ENCODE peak calls at places on chromosomes 12 and 14, in five cellular contexts. S is colonic mucosa, N is cardiac muscle cell, W is iPS DF 6.9, H is tibial artery. P is an unnamed sample. For H3K36me3, the result is how much of the 10 kb centered on the place peaks cover.

GRCh38 chr14:61456720-61457119 is 135.3 kb downstream of the PRKCH start:
- DNase-seq in W (no peak), N (peak), S (peak), H (peak), P (peak)

GRCh38 chr12:116687888-116688287 is 50.0 kb downstream of the SPRING1 start:
- DNase-seq in H (no peak), W (peak), S (peak), N (peak), P (no peak)

GRCh38 chr14:32336702-32337101 is 7.6 kb downstream of the AKAP6 start:
- DNase-seq in H (no peak), N (no peak), W (no peak), S (no peak), P (no peak)

GRCh38 chr14:73295198-73295796 is 58.0 kb downstream of the PAPLN start:
- DNase-seq in S (no peak), N (peak), W (no peak), H (no peak), P (no peak)

GRCh38 chr12:104957388-104958008 is 592 bp downstream of the SLC41A2 start:
- DNase-seq in S (peak), H (peak), W (no peak), N (no peak), P (no peak)

GRCh38 chr14:37585101-37585479 is 10.0 kb downstream of the FOXA1 start:
- DNase-seq in S (peak), W (no peak), H (no peak), N (no peak), P (peak)

GRCh38 chr12:1913377-1914115 is 4.9 kb downstream of the CACNA2D4 start:
- DNase-seq in W (no peak), H (no peak), S (no peak), N (peak), P (peak)

GRCh38 chr12:121455766-121456420 is 56.0 kb downstream of the RNF34 start:
- DNase-seq in W (no peak), N (no peak), H (no peak), S (no peak), P (no peak)

GRCh38 chr14:79028281-79028680 is 858.1 kb downstream of the NRXN3 start:
- DNase-seq in N (no peak), S (no peak), W (no peak), H (no peak), P (no peak)

GRCh38 chr12:81963651-81964050 is 204.5 kb upstream of the PPFIA2 start:
- DNase-seq in S (no peak), H (no peak), N (no peak), W (no peak), P (no peak)

GRCh38 chr14:50116986-50117385 is 614 bp upstream of the VCPKMT start:
- DNase-seq in H (no peak), N (no peak), S (no peak), W (no peak), P (no peak)

GRCh38 chr14:64637735-64638473 is 66.3 kb upstream of the PLEKHG3 start:
- DNase-seq in W (no peak), S (no peak), N (no peak), H (no peak), P (no peak)

DNA sequence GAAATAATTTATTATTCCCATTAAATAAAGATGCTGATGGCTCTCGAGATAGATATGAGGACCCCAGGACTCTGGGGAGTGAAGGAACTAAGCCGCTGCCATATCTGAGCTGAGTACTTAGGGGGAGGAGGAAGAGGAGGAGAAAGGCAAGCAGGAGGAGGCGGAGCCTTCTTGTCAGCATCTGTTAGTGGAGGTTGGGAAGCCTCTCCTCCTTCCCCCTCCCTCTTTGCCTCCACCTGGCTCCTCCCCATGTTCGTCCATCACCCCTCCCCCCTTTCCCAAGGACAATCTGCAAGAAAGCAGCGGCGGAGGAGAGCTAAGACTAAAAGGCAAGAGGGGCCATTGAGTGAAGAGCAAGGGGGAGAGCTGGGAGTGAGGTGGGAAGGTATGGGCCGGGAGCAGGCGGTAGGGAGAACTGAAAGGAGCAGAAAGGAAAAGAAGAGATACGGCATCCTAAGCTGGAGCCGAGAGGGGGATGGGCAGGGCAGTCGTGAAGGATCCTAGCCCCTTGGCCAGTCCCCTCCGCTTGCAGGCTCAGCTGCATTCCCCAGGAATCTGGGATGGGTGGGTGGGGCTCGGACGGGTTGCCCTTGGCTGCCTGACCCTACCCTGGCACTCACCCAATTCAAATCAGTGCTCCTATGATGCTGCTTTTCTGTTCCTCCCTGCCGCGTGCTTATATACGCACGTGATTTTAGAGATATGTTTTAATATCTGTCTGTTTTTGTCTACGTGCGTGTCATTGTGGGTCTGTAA is at the start of gene PFKM:
- DNase-seq in W (peak), H (peak), N (peak), S (peak), P (peak)
- H3K36me3 ChIP-seq in W (under half), H (under half), N (under half), S (under half), P (under half)

GRCh38 chr12:118023461-118023860 is 7.0 kb downstream of the RFC5 start:
- DNase-seq in W (no peak), H (no peak), N (no peak), S (no peak), P (no peak)

GRCh38 chr12:118020036-118020435 is 3.5 kb downstream of the RFC5 start:
- DNase-seq in S (no peak), H (no peak), W (no peak), N (no peak), P (no peak)

GRCh38 chr12:118029166-118029565 is 12.7 kb downstream of the RFC5 start:
- DNase-seq in S (no peak), W (no peak), H (no peak), N (no peak), P (no peak)

GRCh38 chr12:118022728-118023109 is 6.2 kb downstream of the RFC5 start:
- DNase-seq in W (no peak), H (no peak), N (no peak), S (no peak), P (no peak)

GRCh38 chr12:118025168-118025567 is 8.7 kb downstream of the RFC5 start:
- DNase-seq in H (no peak), N (no peak), W (no peak), S (no peak), P (no peak)
- H3K36me3 ChIP-seq in H (under half), N (under half), W (under half), S (under half), P (half or more)

GRCh38 chr12:32739279-32739678 is 16.4 kb downstream of the YARS2 start:
- DNase-seq in N (peak), H (no peak), W (no peak), S (no peak), P (no peak)
- H3K36me3 ChIP-seq in N (under half), H (half or more), W (under half), S (under half), P (half or more)

GRCh38 chr14:30610719-30611388 is 11.3 kb upstream of the SCFD1 start:
- DNase-seq in H (peak), W (no peak), S (peak), N (peak), P (no peak)
- H3K36me3 ChIP-seq in H (under half), W (under half), S (under half), N (under half), P (half or more)

GRCh38 chr12:123149088-123149827 is 1.6 kb downstream of the PITPNM2 start:
- DNase-seq in H (no peak), N (no peak), W (no peak), S (no peak), P (no peak)
- H3K36me3 ChIP-seq in H (under half), N (under half), W (under half), S (under half), P (under half)

GRCh38 chr12:64123448-64123847 is 98.6 kb downstream of the KICS2 start:
- DNase-seq in N (no peak), H (no peak), S (no peak), W (no peak), P (no peak)
- H3K36me3 ChIP-seq in N (under half), H (under half), S (under half), W (under half), P (under half)

GRCh38 chr12:128381961-128382360 is 115.0 kb downstream of the TMEM132C start:
- DNase-seq in H (no peak), N (no peak), W (no peak), S (no peak), P (no peak)

GRCh38 chr12:128381537-128381936 is 114.6 kb downstream of the TMEM132C start:
- DNase-seq in N (peak), W (no peak), H (no peak), S (no peak), P (no peak)

GRCh38 chr12:128385736-128386135 is 118.8 kb downstream of the TMEM132C start:
- DNase-seq in N (no peak), H (no peak), W (no peak), S (no peak), P (no peak)

GRCh38 chr12:128387811-128388422 is 120.9 kb downstream of the TMEM132C start:
- DNase-seq in H (no peak), W (peak), S (peak), N (peak), P (no peak)

GRCh38 chr12:128382946-128383739 is 116.2 kb downstream of the TMEM132C start:
- DNase-seq in N (no peak), W (no peak), H (no peak), S (no peak), P (no peak)
- H3K36me3 ChIP-seq in N (under half), W (under half), H (under half), S (under half), P (under half)

P was measured in RWPE2.